ENCODE peak calls at places on chromosomes 4 and X, in nine cellular contexts. One of them, this sample, is unnamed.

GRCh38 chr4:19776021-19776459 is 475.7 kb upstream of the SLIT2 start:
- DNase-seq in GM12865: no peak
- DNase-seq in left colon: no peak
- DNase-seq in bronchial epithelial cell: peak
- DNase-seq in RKO: peak
- DNase-seq in C1 segment of cervical spinal cord: no peak
- DNase-seq in NCI-H1092 treated with DMSO at 0.1 percent for 48 hours: peak
- DNase-seq in stimulated activated CD4-positive, alpha-beta T cell treated with anti-CD3 and anti-CD28 coated beads, Interleukin-4, amount 100 ng/mL, for 4 hours: no peak
- DNase-seq in A549: peak
- DNase-seq in this sample: no peak

GRCh38 chr4:116913451-116913850 is 171.9 kb downstream of the TRAM1L1 start:
- DNase-seq in NCI-H1092 treated with DMSO at 0.1 percent for 48 hours: no peak
- DNase-seq in stimulated activated CD4-positive, alpha-beta T cell treated with anti-CD3 and anti-CD28 coated beads, Interleukin-4, amount 100 ng/mL, for 4 hours: no peak
- DNase-seq in bronchial epithelial cell: no peak
- DNase-seq in RKO: peak
- DNase-seq in C1 segment of cervical spinal cord: no peak
- DNase-seq in GM12865: no peak
- DNase-seq in A549: no peak
- DNase-seq in left colon: no peak
- DNase-seq in this sample: no peak

GRCh38 chr4:20418865-20419451 is 167.3 kb downstream of the SLIT2 start:
- DNase-seq in GM12865: peak
- DNase-seq in NCI-H1092 treated with DMSO at 0.1 percent for 48 hours: peak
- DNase-seq in RKO: peak
- DNase-seq in A549: peak
- DNase-seq in C1 segment of cervical spinal cord: no peak
- DNase-seq in stimulated activated CD4-positive, alpha-beta T cell treated with anti-CD3 and anti-CD28 coated beads, Interleukin-4, amount 100 ng/mL, for 4 hours: no peak
- DNase-seq in left colon: no peak
- DNase-seq in bronchial epithelial cell: peak
- DNase-seq in this sample: peak

GRCh38 chr4:31655328-31655727 is 935.2 kb downstream of the PCDH7 start:
- DNase-seq in C1 segment of cervical spinal cord: no peak
- DNase-seq in left colon: no peak
- DNase-seq in RKO: no peak
- DNase-seq in A549: no peak
- DNase-seq in GM12865: no peak
- DNase-seq in stimulated activated CD4-positive, alpha-beta T cell treated with anti-CD3 and anti-CD28 coated beads, Interleukin-4, amount 100 ng/mL, for 4 hours: no peak
- DNase-seq in NCI-H1092 treated with DMSO at 0.1 percent for 48 hours: no peak
- DNase-seq in bronchial epithelial cell: peak
- DNase-seq in this sample: no peak

GRCh38 chr4:140256941-140257340 is 103.0 kb upstream of the MAML3 start:
- DNase-seq in bronchial epithelial cell: no peak
- DNase-seq in RKO: no peak
- DNase-seq in A549: no peak
- DNase-seq in left colon: no peak
- DNase-seq in NCI-H1092 treated with DMSO at 0.1 percent for 48 hours: no peak
- DNase-seq in C1 segment of cervical spinal cord: no peak
- DNase-seq in stimulated activated CD4-positive, alpha-beta T cell treated with anti-CD3 and anti-CD28 coated beads, Interleukin-4, amount 100 ng/mL, for 4 hours: no peak
- DNase-seq in GM12865: no peak
- DNase-seq in this sample: no peak

GRCh38 chr4:139704915-139705485 is 39.4 kb downstream of the MGST2 start:
- DNase-seq in left colon: no peak
- DNase-seq in stimulated activated CD4-positive, alpha-beta T cell treated with anti-CD3 and anti-CD28 coated beads, Interleukin-4, amount 100 ng/mL, for 4 hours: no peak
- DNase-seq in A549: peak
- DNase-seq in NCI-H1092 treated with DMSO at 0.1 percent for 48 hours: no peak
- DNase-seq in GM12865: no peak
- DNase-seq in bronchial epithelial cell: peak
- DNase-seq in RKO: peak
- DNase-seq in C1 segment of cervical spinal cord: no peak
- DNase-seq in this sample: peak

GRCh38 chr4:181350578-181351420 is 892.4 kb upstream of the TENM3 start:
- DNase-seq in left colon: no peak
- DNase-seq in RKO: no peak
- DNase-seq in NCI-H1092 treated with DMSO at 0.1 percent for 48 hours: no peak
- DNase-seq in stimulated activated CD4-positive, alpha-beta T cell treated with anti-CD3 and anti-CD28 coated beads, Interleukin-4, amount 100 ng/mL, for 4 hours: no peak
- DNase-seq in A549: no peak
- DNase-seq in C1 segment of cervical spinal cord: no peak
- DNase-seq in bronchial epithelial cell: no peak
- DNase-seq in GM12865: no peak
- DNase-seq in this sample: no peak

GRCh38 chr4:139666735-139667266 is 1.2 kb downstream of the MGST2 start:
- DNase-seq in left colon: peak
- DNase-seq in A549: no peak
- DNase-seq in GM12865: no peak
- DNase-seq in NCI-H1092 treated with DMSO at 0.1 percent for 48 hours: peak
- DNase-seq in RKO: peak
- DNase-seq in bronchial epithelial cell: peak
- DNase-seq in stimulated activated CD4-positive, alpha-beta T cell treated with anti-CD3 and anti-CD28 coated beads, Interleukin-4, amount 100 ng/mL, for 4 hours: no peak
- DNase-seq in C1 segment of cervical spinal cord: no peak
- DNase-seq in this sample: peak

GRCh38 chr4:85595796-85596559 is 121.0 kb downstream of the ARHGAP24 start:
- DNase-seq in stimulated activated CD4-positive, alpha-beta T cell treated with anti-CD3 and anti-CD28 coated beads, Interleukin-4, amount 100 ng/mL, for 4 hours: no peak
- DNase-seq in GM12865: no peak
- DNase-seq in bronchial epithelial cell: no peak
- DNase-seq in left colon: no peak
- DNase-seq in C1 segment of cervical spinal cord: no peak
- DNase-seq in A549: no peak
- DNase-seq in NCI-H1092 treated with DMSO at 0.1 percent for 48 hours: no peak
- DNase-seq in RKO: no peak
- DNase-seq in this sample: no peak

GRCh38 chr4:2445571-2445970 is 23.3 kb upstream of the RNF4 start:
- DNase-seq in C1 segment of cervical spinal cord: no peak
- DNase-seq in left colon: no peak
- DNase-seq in GM12865: no peak
- DNase-seq in A549: no peak
- DNase-seq in RKO: no peak
- DNase-seq in NCI-H1092 treated with DMSO at 0.1 percent for 48 hours: no peak
- DNase-seq in bronchial epithelial cell: no peak
- DNase-seq in stimulated activated CD4-positive, alpha-beta T cell treated with anti-CD3 and anti-CD28 coated beads, Interleukin-4, amount 100 ng/mL, for 4 hours: no peak
- DNase-seq in this sample: no peak

GRCh38 chrX:107429090-107429489 is 20.4 kb upstream of the FRMPD3 start:
- DNase-seq in RKO: peak
- DNase-seq in bronchial epithelial cell: peak
- DNase-seq in NCI-H1092 treated with DMSO at 0.1 percent for 48 hours: peak
- DNase-seq in A549: no peak
- DNase-seq in left colon: no peak
- DNase-seq in C1 segment of cervical spinal cord: no peak
- DNase-seq in stimulated activated CD4-positive, alpha-beta T cell treated with anti-CD3 and anti-CD28 coated beads, Interleukin-4, amount 100 ng/mL, for 4 hours: no peak
- DNase-seq in GM12865: peak
- DNase-seq in this sample: peak

GRCh38 chr4:184784628-184785257 is 41.0 kb downstream of the ACSL1 start:
- DNase-seq in left colon: no peak
- DNase-seq in RKO: no peak
- DNase-seq in stimulated activated CD4-positive, alpha-beta T cell treated with anti-CD3 and anti-CD28 coated beads, Interleukin-4, amount 100 ng/mL, for 4 hours: no peak
- DNase-seq in NCI-H1092 treated with DMSO at 0.1 percent for 48 hours: no peak
- DNase-seq in bronchial epithelial cell: no peak
- DNase-seq in GM12865: no peak
- DNase-seq in C1 segment of cervical spinal cord: no peak
- DNase-seq in A549: no peak
- DNase-seq in this sample: no peak

GRCh38 chr4:1775731-1776500 is 17.2 kb upstream of the FGFR3 start:
- DNase-seq in bronchial epithelial cell: peak
- DNase-seq in C1 segment of cervical spinal cord: no peak
- DNase-seq in stimulated activated CD4-positive, alpha-beta T cell treated with anti-CD3 and anti-CD28 coated beads, Interleukin-4, amount 100 ng/mL, for 4 hours: no peak
- DNase-seq in A549: no peak
- DNase-seq in left colon: no peak
- DNase-seq in GM12865: no peak
- DNase-seq in RKO: no peak
- DNase-seq in NCI-H1092 treated with DMSO at 0.1 percent for 48 hours: no peak
- DNase-seq in this sample: peak

GRCh38 chr4:39541987-39542632 is 14.9 kb upstream of the UGDH start:
- DNase-seq in GM12865: no peak
- DNase-seq in left colon: no peak
- DNase-seq in A549: no peak
- DNase-seq in C1 segment of cervical spinal cord: no peak
- DNase-seq in NCI-H1092 treated with DMSO at 0.1 percent for 48 hours: no peak
- DNase-seq in stimulated activated CD4-positive, alpha-beta T cell treated with anti-CD3 and anti-CD28 coated beads, Interleukin-4, amount 100 ng/mL, for 4 hours: no peak
- DNase-seq in bronchial epithelial cell: peak
- DNase-seq in RKO: no peak
- DNase-seq in this sample: no peak

GRCh38 chrX:13250831-13251612 is 68.8 kb downstream of the ATXN3L start:
- DNase-seq in A549: no peak
- DNase-seq in C1 segment of cervical spinal cord: no peak
- DNase-seq in NCI-H1092 treated with DMSO at 0.1 percent for 48 hours: no peak
- DNase-seq in GM12865: no peak
- DNase-seq in RKO: no peak
- DNase-seq in bronchial epithelial cell: no peak
- DNase-seq in left colon: no peak
- DNase-seq in stimulated activated CD4-positive, alpha-beta T cell treated with anti-CD3 and anti-CD28 coated beads, Interleukin-4, amount 100 ng/mL, for 4 hours: no peak
- DNase-seq in this sample: no peak

GRCh38 chr4:74109116-74109791 is 10.3 kb upstream of the CXCL2 start:
- DNase-seq in bronchial epithelial cell: peak
- DNase-seq in GM12865: no peak
- DNase-seq in C1 segment of cervical spinal cord: no peak
- DNase-seq in NCI-H1092 treated with DMSO at 0.1 percent for 48 hours: no peak
- DNase-seq in RKO: peak
- DNase-seq in left colon: peak
- DNase-seq in stimulated activated CD4-positive, alpha-beta T cell treated with anti-CD3 and anti-CD28 coated beads, Interleukin-4, amount 100 ng/mL, for 4 hours: no peak
- DNase-seq in A549: peak
- DNase-seq in this sample: no peak

GRCh38 chr4:7758444-7758815 is 181.2 kb downstream of the AFAP1 start:
- DNase-seq in RKO: no peak
- DNase-seq in A549: no peak
- DNase-seq in bronchial epithelial cell: no peak
- DNase-seq in GM12865: no peak
- DNase-seq in NCI-H1092 treated with DMSO at 0.1 percent for 48 hours: no peak
- DNase-seq in left colon: no peak
- DNase-seq in stimulated activated CD4-positive, alpha-beta T cell treated with anti-CD3 and anti-CD28 coated beads, Interleukin-4, amount 100 ng/mL, for 4 hours: no peak
- DNase-seq in C1 segment of cervical spinal cord: no peak
- DNase-seq in this sample: no peak

GRCh38 chr4:140637836-140638235 is 69.1 kb upstream of the UCP1 start:
- DNase-seq in stimulated activated CD4-positive, alpha-beta T cell treated with anti-CD3 and anti-CD28 coated beads, Interleukin-4, amount 100 ng/mL, for 4 hours: no peak
- DNase-seq in C1 segment of cervical spinal cord: no peak
- DNase-seq in bronchial epithelial cell: peak
- DNase-seq in GM12865: peak
- DNase-seq in NCI-H1092 treated with DMSO at 0.1 percent for 48 hours: peak
- DNase-seq in RKO: peak
- DNase-seq in A549: peak
- DNase-seq in left colon: no peak
- DNase-seq in this sample: peak

GRCh38 chr4:95732061-95732460 is 107.8 kb upstream of the PDHA2 start:
- DNase-seq in RKO: peak
- DNase-seq in C1 segment of cervical spinal cord: no peak
- DNase-seq in stimulated activated CD4-positive, alpha-beta T cell treated with anti-CD3 and anti-CD28 coated beads, Interleukin-4, amount 100 ng/mL, for 4 hours: no peak
- DNase-seq in NCI-H1092 treated with DMSO at 0.1 percent for 48 hours: no peak
- DNase-seq in GM12865: no peak
- DNase-seq in left colon: no peak
- DNase-seq in bronchial epithelial cell: peak
- DNase-seq in A549: peak
- DNase-seq in this sample: no peak

GRCh38 chrX:41559662-41560061 is 112.5 kb downstream of the NYX start:
- DNase-seq in RKO: no peak
- DNase-seq in bronchial epithelial cell: no peak
- DNase-seq in C1 segment of cervical spinal cord: no peak
- DNase-seq in GM12865: no peak
- DNase-seq in stimulated activated CD4-positive, alpha-beta T cell treated with anti-CD3 and anti-CD28 coated beads, Interleukin-4, amount 100 ng/mL, for 4 hours: no peak
- DNase-seq in NCI-H1092 treated with DMSO at 0.1 percent for 48 hours: no peak
- DNase-seq in left colon: no peak
- DNase-seq in A549: no peak
- DNase-seq in this sample: no peak

GRCh38 chr4:147822128-147822527 is 90.2 kb downstream of the ARHGAP10 start:
- DNase-seq in GM12865: peak
- DNase-seq in stimulated activated CD4-positive, alpha-beta T cell treated with anti-CD3 and anti-CD28 coated beads, Interleukin-4, amount 100 ng/mL, for 4 hours: no peak
- DNase-seq in RKO: no peak
- DNase-seq in C1 segment of cervical spinal cord: no peak
- DNase-seq in NCI-H1092 treated with DMSO at 0.1 percent for 48 hours: no peak
- DNase-seq in bronchial epithelial cell: peak
- DNase-seq in left colon: peak
- DNase-seq in A549: no peak
- DNase-seq in this sample: no peak

GRCh38 chrX:150211988-150212387 is 151.1 kb upstream of the MAMLD1 start:
- DNase-seq in GM12865: no peak
- DNase-seq in A549: no peak
- DNase-seq in C1 segment of cervical spinal cord: no peak
- DNase-seq in RKO: peak
- DNase-seq in left colon: no peak
- DNase-seq in bronchial epithelial cell: peak
- DNase-seq in NCI-H1092 treated with DMSO at 0.1 percent for 48 hours: no peak
- DNase-seq in stimulated activated CD4-positive, alpha-beta T cell treated with anti-CD3 and anti-CD28 coated beads, Interleukin-4, amount 100 ng/mL, for 4 hours: no peak
- DNase-seq in this sample: no peak

GRCh38 chr4:54568184-54568583 is 89.6 kb upstream of the KIT start:
- DNase-seq in A549: no peak
- DNase-seq in C1 segment of cervical spinal cord: no peak
- DNase-seq in GM12865: no peak
- DNase-seq in RKO: peak
- DNase-seq in left colon: no peak
- DNase-seq in stimulated activated CD4-positive, alpha-beta T cell treated with anti-CD3 and anti-CD28 coated beads, Interleukin-4, amount 100 ng/mL, for 4 hours: no peak
- DNase-seq in NCI-H1092 treated with DMSO at 0.1 percent for 48 hours: no peak
- DNase-seq in bronchial epithelial cell: peak
- DNase-seq in this sample: no peak

GRCh38 chrX:72041166-72041565 is 90.5 kb downstream of the RTL5 start:
- DNase-seq in RKO: no peak
- DNase-seq in C1 segment of cervical spinal cord: no peak
- DNase-seq in left colon: no peak
- DNase-seq in bronchial epithelial cell: no peak
- DNase-seq in A549: no peak
- DNase-seq in GM12865: no peak
- DNase-seq in stimulated activated CD4-positive, alpha-beta T cell treated with anti-CD3 and anti-CD28 coated beads, Interleukin-4, amount 100 ng/mL, for 4 hours: no peak
- DNase-seq in NCI-H1092 treated with DMSO at 0.1 percent for 48 hours: no peak
- DNase-seq in this sample: no peak

GRCh38 chr4:152556283-152556682 is 20.4 kb upstream of the FBXW7 start:
- DNase-seq in NCI-H1092 treated with DMSO at 0.1 percent for 48 hours: no peak
- DNase-seq in A549: no peak
- DNase-seq in C1 segment of cervical spinal cord: no peak
- DNase-seq in stimulated activated CD4-positive, alpha-beta T cell treated with anti-CD3 and anti-CD28 coated beads, Interleukin-4, amount 100 ng/mL, for 4 hours: no peak
- DNase-seq in GM12865: peak
- DNase-seq in left colon: no peak
- DNase-seq in bronchial epithelial cell: no peak
- DNase-seq in RKO: no peak
- DNase-seq in this sample: peak

GRCh38 chrX:1196436-1196835 is 16.0 kb downstream of the CRLF2 start:
- DNase-seq in RKO: no peak
- DNase-seq in GM12865: no peak
- DNase-seq in A549: no peak
- DNase-seq in left colon: no peak
- DNase-seq in bronchial epithelial cell: no peak
- DNase-seq in stimulated activated CD4-positive, alpha-beta T cell treated with anti-CD3 and anti-CD28 coated beads, Interleukin-4, amount 100 ng/mL, for 4 hours: no peak
- DNase-seq in NCI-H1092 treated with DMSO at 0.1 percent for 48 hours: no peak
- DNase-seq in C1 segment of cervical spinal cord: no peak
- DNase-seq in this sample: no peak

GRCh38 chr4:54695359-54696149 is 37.8 kb downstream of the KIT start:
- DNase-seq in NCI-H1092 treated with DMSO at 0.1 percent for 48 hours: no peak
- DNase-seq in GM12865: no peak
- DNase-seq in stimulated activated CD4-positive, alpha-beta T cell treated with anti-CD3 and anti-CD28 coated beads, Interleukin-4, amount 100 ng/mL, for 4 hours: no peak
- DNase-seq in bronchial epithelial cell: no peak
- DNase-seq in RKO: no peak
- DNase-seq in C1 segment of cervical spinal cord: no peak
- DNase-seq in left colon: no peak
- DNase-seq in A549: no peak
- DNase-seq in this sample: no peak

GRCh38 chr4:54971474-54971950 is 153.9 kb downstream of the KDR start:
- DNase-seq in C1 segment of cervical spinal cord: no peak
- DNase-seq in left colon: no peak
- DNase-seq in A549: peak
- DNase-seq in RKO: peak
- DNase-seq in GM12865: peak
- DNase-seq in NCI-H1092 treated with DMSO at 0.1 percent for 48 hours: peak
- DNase-seq in stimulated activated CD4-positive, alpha-beta T cell treated with anti-CD3 and anti-CD28 coated beads, Interleukin-4, amount 100 ng/mL, for 4 hours: no peak
- DNase-seq in bronchial epithelial cell: peak
- DNase-seq in this sample: peak

GRCh38 chr4:101205878-101206277 is 141.4 kb downstream of the PPP3CA start:
- DNase-seq in bronchial epithelial cell: peak
- DNase-seq in RKO: no peak
- DNase-seq in left colon: no peak
- DNase-seq in GM12865: peak
- DNase-seq in stimulated activated CD4-positive, alpha-beta T cell treated with anti-CD3 and anti-CD28 coated beads, Interleukin-4, amount 100 ng/mL, for 4 hours: peak
- DNase-seq in A549: no peak
- DNase-seq in NCI-H1092 treated with DMSO at 0.1 percent for 48 hours: no peak
- DNase-seq in C1 segment of cervical spinal cord: no peak
- DNase-seq in this sample: no peak

GRCh38 chr4:146407669-146408084 is 114.1 kb downstream of the SLC10A7 start:
- DNase-seq in GM12865: no peak
- DNase-seq in C1 segment of cervical spinal cord: no peak
- DNase-seq in A549: no peak
- DNase-seq in NCI-H1092 treated with DMSO at 0.1 percent for 48 hours: no peak
- DNase-seq in left colon: no peak
- DNase-seq in RKO: no peak
- DNase-seq in stimulated activated CD4-positive, alpha-beta T cell treated with anti-CD3 and anti-CD28 coated beads, Interleukin-4, amount 100 ng/mL, for 4 hours: no peak
- DNase-seq in bronchial epithelial cell: peak
- DNase-seq in this sample: no peak